ENCODE peak calls at places on chromosomes 3 and 15, in five cellular contexts. One of them, this sample, is unnamed.

GRCh38 chr15:94075349-94075748 is 156.0 kb upstream of the MCTP2 start:
- DNase-seq in GM23338: no peak
- DNase-seq in left lung: no peak
- DNase-seq in uterus: peak; percentile 84
- DNase-seq in PC-9: no peak
- DNase-seq in this sample: no peak

GRCh38 chr3:120791958-120792357 is 49.4 kb downstream of the GTF2E1 start:
- DNase-seq in GM23338: no peak
- DNase-seq in left lung: no peak
- DNase-seq in uterus: no peak
- DNase-seq in PC-9: no peak
- DNase-seq in this sample: no peak

GRCh38 chr3:24354230-24354629 is 140.4 kb downstream of the THRB start:
- DNase-seq in GM23338: no peak
- DNase-seq in left lung: no peak
- DNase-seq in uterus: no peak
- DNase-seq in PC-9: no peak
- DNase-seq in this sample: no peak

GRCh38 chr15:57472861-57473260 is 96.6 kb downstream of the CGNL1 start:
- DNase-seq in GM23338: no peak
- DNase-seq in left lung: no peak
- DNase-seq in uterus: no peak
- DNase-seq in PC-9: no peak
- DNase-seq in this sample: no peak

GRCh38 chr3:141476033-141476432 is 10.8 kb upstream of the RASA2 start:
- DNase-seq in GM23338: no peak
- DNase-seq in left lung: no peak
- DNase-seq in uterus: no peak
- DNase-seq in PC-9: no peak
- DNase-seq in this sample: peak; percentile 31

GRCh38 chr3:117246771-117247555 is 537.4 kb downstream of the TUSC7 start:
- DNase-seq in GM23338: no peak
- DNase-seq in left lung: no peak
- DNase-seq in uterus: no peak
- DNase-seq in PC-9: no peak
- DNase-seq in this sample: no peak

GRCh38 chr15:65029736-65030208 is 333 bp upstream of the MTFMT start:
- DNase-seq in GM23338: no peak
- DNase-seq in left lung: no peak
- DNase-seq in uterus: no peak
- DNase-seq in PC-9: no peak
- DNase-seq in this sample: no peak

GRCh38 chr3:99545941-99546580 is 92.3 kb upstream of the COL8A1 start:
- DNase-seq in GM23338: no peak
- DNase-seq in left lung: no peak
- DNase-seq in uterus: no peak
- DNase-seq in PC-9: no peak
- DNase-seq in this sample: no peak

GRCh38 chr3:22960326-22960984 is 242.7 kb upstream of the UBE2E2 start:
- DNase-seq in GM23338: peak; percentile 68
- DNase-seq in left lung: no peak
- DNase-seq in uterus: peak; percentile 37
- DNase-seq in PC-9: peak; percentile 20
- DNase-seq in this sample: no peak

GRCh38 chr3:157436583-157437300 is at the start of gene PTX3:
- DNase-seq in GM23338: peak; percentile 54
- DNase-seq in left lung: peak; percentile 61
- DNase-seq in uterus: peak; percentile 23
- DNase-seq in PC-9: peak; percentile 22
- DNase-seq in this sample: no peak

GRCh38 chr3:190617185-190617584 is 103.3 kb downstream of the IL1RAP start:
- DNase-seq in GM23338: peak; percentile 57
- DNase-seq in left lung: no peak
- DNase-seq in uterus: no peak
- DNase-seq in PC-9: no peak
- DNase-seq in this sample: no peak

GRCh38 chr3:22474706-22475470 is 723.9 kb upstream of the ZNF385D start:
- DNase-seq in GM23338: no peak
- DNase-seq in left lung: peak; percentile 49
- DNase-seq in uterus: no peak
- DNase-seq in PC-9: peak; percentile 30
- DNase-seq in this sample: no peak

GRCh38 chr3:58095471-58096145 is 87.4 kb downstream of the FLNB start:
- DNase-seq in GM23338: no peak
- DNase-seq in left lung: no peak
- DNase-seq in uterus: no peak
- DNase-seq in PC-9: no peak
- DNase-seq in this sample: no peak

GRCh38 chr3:22587446-22587845 is 615.7 kb upstream of the UBE2E2 start:
- DNase-seq in GM23338: peak; percentile 4
- DNase-seq in left lung: no peak
- DNase-seq in uterus: no peak
- DNase-seq in PC-9: no peak
- DNase-seq in this sample: no peak

GRCh38 chr3:53921296-53921695 is 29.6 kb upstream of the SELENOK start:
- DNase-seq in GM23338: peak; percentile 7
- DNase-seq in left lung: no peak
- DNase-seq in uterus: no peak
- DNase-seq in PC-9: no peak
- DNase-seq in this sample: no peak

GRCh38 chr3:23810342-23811116 is 4.8 kb downstream of the UBE2E1 start:
- DNase-seq in GM23338: peak; percentile 93
- DNase-seq in left lung: peak; percentile 87
- DNase-seq in uterus: peak; percentile 52
- DNase-seq in PC-9: peak; percentile 31
- DNase-seq in this sample: no peak

GRCh38 chr3:42247576-42248027 is 18.4 kb downstream of the CCK start:
- DNase-seq in GM23338: peak; percentile 84
- DNase-seq in left lung: no peak
- DNase-seq in uterus: no peak
- DNase-seq in PC-9: peak; percentile 64
- DNase-seq in this sample: no peak

GRCh38 chr3:5796541-5796940 is 609.0 kb downstream of the EDEM1 start:
- DNase-seq in GM23338: no peak
- DNase-seq in left lung: no peak
- DNase-seq in uterus: no peak
- DNase-seq in PC-9: no peak
- DNase-seq in this sample: no peak

GRCh38 chr3:188687389-188687788 is 484.4 kb upstream of the TPRG1 start:
- DNase-seq in GM23338: peak; percentile 50
- DNase-seq in left lung: no peak
- DNase-seq in uterus: no peak
- DNase-seq in PC-9: no peak
- DNase-seq in this sample: no peak

GRCh38 chr3:10283638-10284037 is 9.1 kb downstream of the GHRL start:
- DNase-seq in GM23338: no peak
- DNase-seq in left lung: peak; percentile 27
- DNase-seq in uterus: no peak
- DNase-seq in PC-9: no peak
- DNase-seq in this sample: no peak

GRCh38 chr3:23611737-23612295 is 193.9 kb upstream of the UBE2E1 start:
- DNase-seq in GM23338: peak; percentile 17
- DNase-seq in left lung: peak; percentile 83
- DNase-seq in uterus: peak; percentile 72
- DNase-seq in PC-9: no peak
- DNase-seq in this sample: no peak

GRCh38 chr15:74265046-74265639 is 29.0 kb downstream of the CCDC33 start:
- DNase-seq in GM23338: peak; percentile 96
- DNase-seq in left lung: no peak
- DNase-seq in uterus: no peak
- DNase-seq in PC-9: peak; percentile 21
- DNase-seq in this sample: no peak

GRCh38 chr3:66816110-66816761 is 181.9 kb upstream of the KBTBD8 start:
- DNase-seq in GM23338: peak; percentile 82
- DNase-seq in left lung: no peak
- DNase-seq in uterus: no peak
- DNase-seq in PC-9: no peak
- DNase-seq in this sample: no peak

GRCh38 chr3:143627336-143627735 is 220.9 kb downstream of the SLC9A9 start:
- DNase-seq in GM23338: no peak
- DNase-seq in left lung: no peak
- DNase-seq in uterus: no peak
- DNase-seq in PC-9: no peak
- DNase-seq in this sample: no peak

GRCh38 chr15:78059110-78059839 is 18.2 kb downstream of the TBC1D2B start:
- DNase-seq in GM23338: no peak
- DNase-seq in left lung: no peak
- DNase-seq in uterus: no peak
- DNase-seq in PC-9: no peak
- DNase-seq in this sample: no peak

GRCh38 chr15:42723068-42723467 is 13.9 kb downstream of the CDAN1 start:
- DNase-seq in GM23338: peak; percentile 44
- DNase-seq in left lung: no peak
- DNase-seq in uterus: no peak
- DNase-seq in PC-9: no peak
- DNase-seq in this sample: no peak

GRCh38 chr3:27717200-27717852 is 4.8 kb downstream of the EOMES start:
- DNase-seq in GM23338: peak; percentile 30
- DNase-seq in left lung: peak; percentile 37
- DNase-seq in uterus: no peak
- DNase-seq in PC-9: no peak
- DNase-seq in this sample: no peak

GRCh38 chr15:77029166-77030041 is 34.5 kb downstream of the PSTPIP1 start:
- DNase-seq in GM23338: no peak
- DNase-seq in left lung: peak; percentile 65
- DNase-seq in uterus: no peak
- DNase-seq in PC-9: peak; percentile 44
- DNase-seq in this sample: no peak

GRCh38 chr15:48017747-48018146 is 103.0 kb upstream of the SLC24A5 start:
- DNase-seq in GM23338: no peak
- DNase-seq in left lung: no peak
- DNase-seq in uterus: no peak
- DNase-seq in PC-9: no peak
- DNase-seq in this sample: no peak

GRCh38 chr3:169811606-169812123 is 1.0 kb upstream of the LRRIQ4 start:
- DNase-seq in GM23338: no peak
- DNase-seq in left lung: no peak
- DNase-seq in uterus: no peak
- DNase-seq in PC-9: peak; percentile 34
- DNase-seq in this sample: no peak

GRCh38 chr15:69132935-69133861 is 27.2 kb upstream of the GLCE start:
- DNase-seq in GM23338: no peak
- DNase-seq in left lung: no peak
- DNase-seq in uterus: no peak
- DNase-seq in PC-9: peak; percentile 52
- DNase-seq in this sample: no peak

GRCh38 chr3:14787630-14788029 is 31.1 kb upstream of the FGD5 start:
- DNase-seq in GM23338: no peak
- DNase-seq in left lung: no peak
- DNase-seq in uterus: no peak
- DNase-seq in PC-9: no peak
- DNase-seq in this sample: no peak

GRCh38 chr15:52523192-52523591 is 5.5 kb downstream of the MYO5A start:
- DNase-seq in GM23338: no peak
- DNase-seq in left lung: no peak
- DNase-seq in uterus: no peak
- DNase-seq in PC-9: no peak
- DNase-seq in this sample: no peak

GRCh38 chr3:12125772-12126171 is 32.9 kb downstream of the TIMP4 start:
- DNase-seq in GM23338: no peak
- DNase-seq in left lung: no peak
- DNase-seq in uterus: no peak
- DNase-seq in PC-9: no peak
- DNase-seq in this sample: no peak

GRCh38 chr3:67654832-67655152 is 380 bp upstream of the SUCLG2 start:
- DNase-seq in GM23338: no peak
- DNase-seq in left lung: no peak
- DNase-seq in uterus: no peak
- DNase-seq in PC-9: no peak
- DNase-seq in this sample: no peak

DNA sequence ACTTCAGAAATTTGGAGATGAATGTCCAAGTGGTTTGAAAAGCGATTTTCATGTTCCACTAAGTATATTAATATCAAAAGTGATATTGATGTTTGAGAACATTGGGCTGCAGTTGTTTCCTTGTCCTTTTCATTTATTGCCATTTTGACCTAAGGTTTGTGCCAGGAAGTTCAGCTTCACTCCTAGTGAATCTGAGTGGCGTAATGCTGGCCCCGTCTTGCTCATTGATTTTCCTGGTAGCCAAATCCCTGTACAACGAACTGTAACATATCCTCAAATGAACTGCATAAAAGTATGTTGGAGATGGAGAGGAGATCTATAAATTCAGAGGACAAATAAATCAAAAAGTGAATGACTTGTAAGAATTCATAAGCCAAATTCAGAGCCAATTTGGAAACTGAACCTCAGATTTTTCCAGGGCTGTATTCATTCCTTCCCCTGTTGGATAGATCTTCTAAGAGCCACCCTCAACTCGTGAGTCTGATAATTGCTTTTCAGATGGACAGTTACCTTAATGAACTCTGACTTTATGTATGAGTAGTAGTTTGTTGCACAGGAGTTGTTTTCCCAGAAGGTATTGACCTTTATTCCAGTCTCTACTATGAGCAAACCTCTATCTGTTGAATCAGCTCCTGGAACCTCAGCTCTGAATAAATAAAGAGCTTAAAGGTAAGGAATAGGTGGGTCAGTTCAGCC is 72.8 kb downstream of the ITPR1 start:
- DNase-seq in GM23338: no peak
- DNase-seq in left lung: no peak
- DNase-seq in uterus: no peak
- DNase-seq in PC-9: no peak
- DNase-seq in this sample: no peak
- H3K27ac ChIP-seq in GM23338: no peak overlapping the region
- H3K27ac ChIP-seq in left lung: no peak overlapping the region
- H3K27ac ChIP-seq in uterus: no peak overlapping the region
- H3K27ac ChIP-seq in PC-9: peak overlapping the region; percentile 71
- H3K27ac ChIP-seq in this sample: no peak overlapping the region

DNA sequence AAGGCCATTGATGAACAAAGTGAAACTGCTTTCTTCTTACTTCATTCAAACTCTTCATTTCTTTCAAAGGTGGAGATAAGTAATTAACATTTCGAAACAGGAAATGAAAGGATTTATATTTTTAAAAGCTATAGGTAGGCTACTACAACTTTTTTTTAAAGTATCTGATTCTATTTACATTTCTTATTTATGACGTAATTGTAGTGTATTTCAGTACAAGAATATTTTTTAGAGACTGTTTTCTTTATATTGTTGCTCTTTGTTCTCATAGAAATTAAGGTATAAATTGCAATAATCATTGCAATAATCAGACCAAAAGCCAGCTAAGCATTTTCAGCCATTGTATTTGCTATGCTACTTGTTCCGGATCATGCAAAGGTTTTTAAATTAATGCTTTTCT is 13.7 kb downstream of the ZFAND6 start:
- DNase-seq in GM23338: no peak
- DNase-seq in left lung: no peak
- DNase-seq in uterus: no peak
- DNase-seq in PC-9: no peak
- DNase-seq in this sample: no peak
- H3K4me3 ChIP-seq in GM23338: no peak overlapping the region
- H3K4me3 ChIP-seq in left lung: peak overlapping the region; percentile 32
- H3K4me3 ChIP-seq in uterus: no peak overlapping the region
- H3K4me3 ChIP-seq in PC-9: peak overlapping the region; percentile 54
- H3K4me3 ChIP-seq in this sample: no peak overlapping the region

GRCh38 chr15:85937661-85938060 is 142.0 kb upstream of the AGBL1 start:
- DNase-seq in GM23338: no peak
- DNase-seq in left lung: no peak
- DNase-seq in uterus: no peak
- DNase-seq in PC-9: no peak
- DNase-seq in this sample: no peak
- H3K4me1 ChIP-seq in GM23338: no peaks in the 10 kb centered on the region
- H3K4me1 ChIP-seq in left lung: no peaks in the 10 kb centered on the region
- H3K4me1 ChIP-seq in uterus: no peaks in the 10 kb centered on the region
- H3K4me1 ChIP-seq in PC-9: no peaks in the 10 kb centered on the region
- H3K4me1 ChIP-seq in this sample: no peaks in the 10 kb centered on the region

GRCh38 chr3:148925841-148926240 is 60.7 kb downstream of the CPA3 start:
- DNase-seq in GM23338: no peak
- DNase-seq in left lung: no peak
- DNase-seq in uterus: no peak
- DNase-seq in PC-9: no peak
- DNase-seq in this sample: no peak
- H3K27ac ChIP-seq in GM23338: no peak overlapping the region
- H3K27ac ChIP-seq in left lung: no peak overlapping the region
- H3K27ac ChIP-seq in uterus: no peak overlapping the region
- H3K27ac ChIP-seq in PC-9: no peak overlapping the region
- H3K27ac ChIP-seq in this sample: no peak overlapping the region

This sample was measured in effector memory CD4-positive, alpha-beta T cell.